ENCODE peak calls at places on chromosome 21, in eight cellular contexts. S, N, U, F, V, I, P and Y are unnamed samples.

GRCh38 chr21:15943009-15943666 is 213.4 kb downstream of the USP25 start:
- DNase-seq in S (peak; percentile 15), N (no peak), I (no peak), P (no peak), F (no peak), U (no peak), V (no peak), Y (no peak)

GRCh38 chr21:46024983-46025860 is 43.7 kb downstream of the COL6A1 start:
- DNase-seq in S (no peak), N (no peak), F (no peak), P (no peak), U (no peak), V (no peak), I (no peak), Y (no peak)

GRCh38 chr21:33070921-33071877 is 1.3 kb downstream of the OLIG1 start:
- DNase-seq in F (no peak), I (no peak), N (peak; percentile 88), V (no peak), U (no peak), P (no peak), S (no peak), Y (no peak)

GRCh38 chr21:44866780-44867179 is 6.7 kb downstream of the PTTG1IP start:
- DNase-seq in U (peak; percentile 31), P (no peak), V (no peak), S (no peak), F (no peak), I (no peak), N (no peak), Y (no peak)

GRCh38 chr21:45359451-45360217 is 45.3 kb upstream of the COL18A1 start:
- DNase-seq in N (peak; percentile 82), F (no peak), V (no peak), P (no peak), S (no peak), U (no peak), I (no peak), Y (no peak)

GRCh38 chr21:31908106-31909031 is 35.5 kb downstream of the HUNK start:
- DNase-seq in N (peak; percentile 80), U (no peak), S (no peak), F (no peak), P (no peak), V (no peak), I (peak; percentile 44), Y (no peak)

GRCh38 chr21:32412998-32413504 is 545 bp downstream of the EVA1C start:
- DNase-seq in S (no peak), U (peak; percentile 85), F (no peak), V (no peak), N (no peak), I (peak; percentile 74), P (peak; percentile 39), Y (no peak)

GRCh38 chr21:33109574-33110339 is 39.8 kb downstream of the OLIG1 start:
- DNase-seq in N (peak; percentile 86), P (no peak), I (no peak), V (no peak), S (no peak), F (no peak), U (peak; percentile 57), Y (no peak)

GRCh38 chr21:44828362-44829056 is 10.6 kb upstream of the SUMO3 start:
- DNase-seq in V (no peak), P (no peak), N (no peak), U (no peak), I (no peak), F (no peak), S (no peak), Y (no peak)

GRCh38 chr21:44919913-44920693 is 596 bp downstream of the ITGB2 start:
- DNase-seq in F (no peak), U (no peak), V (no peak), N (no peak), P (no peak), S (no peak), I (no peak), Y (no peak)

GRCh38 chr21:33059319-33059894 is 10.5 kb upstream of the OLIG1 start:
- DNase-seq in U (no peak), F (no peak), V (no peak), N (no peak), I (no peak), P (no peak), S (no peak), Y (no peak)

GRCh38 chr21:30613836-30614235 is at the start of gene KRTAP6-1:
- DNase-seq in I (no peak), V (no peak), F (no peak), N (no peak), P (no peak), S (no peak), U (no peak), Y (no peak)

GRCh38 chr21:44858291-44858690 is 15.2 kb downstream of the PTTG1IP start:
- DNase-seq in I (no peak), P (no peak), U (peak; percentile 42), S (no peak), N (no peak), V (no peak), F (no peak), Y (no peak)

GRCh38 chr21:34080693-34081092 is 7.3 kb downstream of the MRPS6 start:
- DNase-seq in N (no peak), S (no peak), I (no peak), V (no peak), F (no peak), P (no peak), U (no peak), Y (no peak)

GRCh38 chr21:46112731-46113215 is 14.9 kb downstream of the COL6A2 start:
- DNase-seq in V (peak; percentile 0), U (peak; percentile 63), N (no peak), P (no peak), S (no peak), I (peak; percentile 20), F (no peak), Y (no peak)

GRCh38 chr21:15063081-15063820 is 1.5 kb downstream of the NRIP1 start:
- DNase-seq in S (no peak), P (peak; percentile 10), I (peak; percentile 15), U (no peak), N (peak; percentile 20), F (no peak), V (no peak), Y (no peak)

GRCh38 chr21:44834951-44835646 is 17.2 kb upstream of the SUMO3 start:
- DNase-seq in F (no peak), U (peak; percentile 63), N (no peak), I (peak; percentile 7), V (no peak), P (no peak), S (no peak), Y (no peak)

GRCh38 chr21:42599962-42600361 is 53.5 kb upstream of the PDE9A start:
- DNase-seq in V (no peak), S (no peak), P (no peak), U (peak; percentile 7), I (no peak), F (no peak), N (no peak), Y (no peak)
- H3K27me3 ChIP-seq in V (no peaks in the 10 kb centered on the region), S (no peaks in the 10 kb centered on the region), P (no peaks in the 10 kb centered on the region), U (no peaks in the 10 kb centered on the region), I (no peaks in the 10 kb centered on the region), F (peaks cover 2% of the 10 kb centered on the region), N (no peaks in the 10 kb centered on the region), Y (no peaks in the 10 kb centered on the region)

GRCh38 chr21:42624095-42624830 is 29.2 kb upstream of the PDE9A start:
- DNase-seq in U (peak; percentile 26), V (no peak), I (no peak), P (no peak), N (no peak), S (no peak), F (no peak), Y (no peak)
- H3K27me3 ChIP-seq in U (no peaks in the 10 kb centered on the region), V (no peaks in the 10 kb centered on the region), I (no peaks in the 10 kb centered on the region), P (peaks cover 2% of the 10 kb centered on the region), N (no peaks in the 10 kb centered on the region), S (no peaks in the 10 kb centered on the region), F (no peaks in the 10 kb centered on the region), Y (no peaks in the 10 kb centered on the region)

DNA sequence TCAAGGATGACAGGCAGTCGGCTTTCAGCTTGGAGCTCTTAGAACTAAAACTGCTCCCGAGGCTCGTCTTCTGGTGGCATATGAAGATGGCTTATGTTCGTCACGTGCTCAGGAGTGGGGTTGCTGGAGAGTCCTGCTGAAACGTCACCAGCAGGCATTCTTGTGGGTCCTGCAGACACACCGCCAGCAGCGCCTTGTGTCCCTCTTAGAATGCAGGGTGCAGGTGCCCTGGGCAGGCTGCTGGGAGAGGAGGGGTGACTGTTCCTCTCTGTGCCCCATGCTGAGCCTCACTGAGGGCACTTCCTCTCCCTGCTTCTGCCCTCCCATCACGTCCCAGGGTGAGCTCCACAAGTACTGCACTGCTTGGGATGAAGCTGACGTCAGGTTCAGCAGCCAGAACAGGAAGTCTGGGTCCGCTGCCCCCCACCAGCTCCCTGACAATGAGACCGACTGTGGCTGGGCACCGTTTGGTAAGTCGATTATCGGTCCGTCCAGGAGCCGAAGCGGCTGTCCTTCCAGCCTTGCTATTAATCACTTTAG is 20.8 kb downstream of the SLC37A1 start:
- DNase-seq in I (no peak), F (no peak), N (no peak), V (peak; percentile 43), U (no peak), P (no peak), S (no peak), Y (no peak)
- H3K27me3 ChIP-seq in I (no peaks in the 10 kb centered on the region), F (peaks cover 12% of the 10 kb centered on the region), N (no peaks in the 10 kb centered on the region), V (no peaks in the 10 kb centered on the region), U (no peaks in the 10 kb centered on the region), P (no peaks in the 10 kb centered on the region), S (no peaks in the 10 kb centered on the region), Y (no peaks in the 10 kb centered on the region)

GRCh38 chr21:36690637-36691538 is 8.0 kb upstream of the SIM2 start:
- DNase-seq in F (no peak), V (no peak), S (no peak), N (no peak), U (no peak), I (no peak), P (no peak), Y (no peak)
- H3K27me3 ChIP-seq in F (peaks cover 84% of the 10 kb centered on the region), V (peaks cover 35% of the 10 kb centered on the region), S (no peaks in the 10 kb centered on the region), N (peaks cover 69% of the 10 kb centered on the region), U (no peaks in the 10 kb centered on the region), I (no peaks in the 10 kb centered on the region), P (no peaks in the 10 kb centered on the region), Y (peaks cover 100% of the 10 kb centered on the region)